ENCODE peak calls at places on chromosomes 12 and 14, in seven cellular contexts. G is brain microvascular endothelial cell, B is sigmoid colon, R is astrocyte of the spinal cord, N is stomach, P is ovary, X is uterus. I is an unnamed sample.

GRCh38 chr12:121626853-121627623 is 708 bp downstream of the ORAI1 start:
- DNase-seq in G (peak), B (peak), R (peak), N (peak), P (peak), X (peak), I (peak)

GRCh38 chr14:99817331-99817730 is 24.1 kb downstream of the EML1 start:
- DNase-seq in G (no peak), B (no peak), R (no peak), N (no peak), P (no peak), X (no peak), I (no peak)

GRCh38 chr12:113425960-113426453 is 3.8 kb downstream of the SDSL start:
- DNase-seq in G (no peak), B (no peak), R (no peak), N (no peak), P (no peak), X (no peak), I (no peak)

GRCh38 chr12:63098851-63099250 is 52.1 kb downstream of the AVPR1A start:
- DNase-seq in G (peak), B (no peak), R (no peak), N (no peak), P (no peak), X (no peak), I (no peak)

GRCh38 chr12:47282206-47282605 is 202.4 kb upstream of the AMIGO2 start:
- DNase-seq in G (peak), B (no peak), R (peak), N (no peak), P (no peak), X (no peak), I (no peak)

GRCh38 chr14:38207342-38207741 is 362 bp upstream of the SSTR1 start:
- DNase-seq in G (no peak), B (no peak), R (no peak), N (no peak), P (no peak), X (no peak), I (no peak)

GRCh38 chr12:49959570-49960473 is 1.9 kb upstream of the AQP5 start:
- DNase-seq in G (no peak), B (no peak), R (peak), N (peak), P (no peak), X (no peak), I (no peak)

GRCh38 chr14:50270932-50271331 is 39.6 kb upstream of the SOS2 start:
- DNase-seq in G (no peak), B (no peak), R (no peak), N (no peak), P (no peak), X (no peak), I (no peak)

GRCh38 chr12:122867701-122868461 is 28.0 kb downstream of the VPS37B start:
- DNase-seq in G (no peak), B (peak), R (no peak), N (peak), P (peak), X (no peak), I (no peak)

GRCh38 chr12:106973545-106973944 is 13.4 kb downstream of the MTERF2 start:
- DNase-seq in G (no peak), B (no peak), R (no peak), N (no peak), P (no peak), X (no peak), I (no peak)

GRCh38 chr12:78186670-78187069 is 356.0 kb downstream of the NAV3 start:
- DNase-seq in G (no peak), B (no peak), R (no peak), N (no peak), P (no peak), X (no peak), I (no peak)

GRCh38 chr12:52210186-52210924 is 18.5 kb upstream of the KRT80 start:
- DNase-seq in G (no peak), B (peak), R (no peak), N (no peak), P (peak), X (no peak), I (no peak)

GRCh38 chr12:58811346-58811745 is 109.0 kb downstream of the LRIG3 start:
- DNase-seq in G (no peak), B (no peak), R (no peak), N (no peak), P (no peak), X (no peak), I (no peak)

GRCh38 chr14:99363616-99364290 is 91.8 kb upstream of the BCL11B start:
- DNase-seq in G (no peak), B (peak), R (no peak), N (no peak), P (no peak), X (no peak), I (no peak)

GRCh38 chr12:95543305-95543704 is 8.0 kb downstream of the USP44 start:
- DNase-seq in G (no peak), B (no peak), R (no peak), N (no peak), P (no peak), X (no peak), I (no peak)

GRCh38 chr12:86662464-86662863 is 406.3 kb upstream of the MGAT4C start:
- DNase-seq in G (no peak), B (no peak), R (no peak), N (no peak), P (no peak), X (no peak), I (no peak)

GRCh38 chr12:122841544-122842321 is 6.5 kb downstream of the HIP1R start:
- DNase-seq in G (peak), B (no peak), R (peak), N (peak), P (no peak), X (no peak), I (no peak)

GRCh38 chr14:32702571-32702970 is 236.1 kb upstream of the NPAS3 start:
- DNase-seq in G (peak), B (peak), R (peak), N (no peak), P (peak), X (peak), I (no peak)

DNA sequence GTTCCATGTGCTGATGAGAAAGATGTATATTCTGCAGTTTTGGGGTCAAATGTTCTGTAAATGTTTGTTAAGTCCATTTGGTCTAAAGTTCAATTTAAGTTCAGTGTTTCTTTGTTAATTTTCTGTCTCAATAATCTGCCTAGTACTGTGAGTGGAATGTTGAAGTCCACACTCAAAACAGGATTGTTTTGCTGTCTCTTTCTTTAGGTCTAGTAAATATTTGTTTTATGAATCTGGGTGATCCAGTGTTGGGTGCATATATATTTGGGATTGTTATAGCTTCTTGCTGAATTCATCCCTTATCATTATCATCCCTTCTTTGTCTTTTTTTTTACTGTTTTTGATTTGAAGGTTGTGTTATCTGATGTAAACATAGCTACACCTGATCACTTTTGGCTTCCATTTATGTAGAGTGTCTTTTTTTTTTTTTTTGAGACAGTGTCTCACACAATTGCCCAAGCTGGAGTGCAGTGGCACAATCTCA is 26.0 kb upstream of the PRPF39 start:
- DNase-seq in G (no peak), B (no peak), R (no peak), N (no peak), P (no peak), X (no peak), I (no peak)
- H3K4me3 ChIP-seq in G (no peak), B (no peak), R (no peak), N (no peak), P (no peak), X (no peak), I (no peak)

DNA sequence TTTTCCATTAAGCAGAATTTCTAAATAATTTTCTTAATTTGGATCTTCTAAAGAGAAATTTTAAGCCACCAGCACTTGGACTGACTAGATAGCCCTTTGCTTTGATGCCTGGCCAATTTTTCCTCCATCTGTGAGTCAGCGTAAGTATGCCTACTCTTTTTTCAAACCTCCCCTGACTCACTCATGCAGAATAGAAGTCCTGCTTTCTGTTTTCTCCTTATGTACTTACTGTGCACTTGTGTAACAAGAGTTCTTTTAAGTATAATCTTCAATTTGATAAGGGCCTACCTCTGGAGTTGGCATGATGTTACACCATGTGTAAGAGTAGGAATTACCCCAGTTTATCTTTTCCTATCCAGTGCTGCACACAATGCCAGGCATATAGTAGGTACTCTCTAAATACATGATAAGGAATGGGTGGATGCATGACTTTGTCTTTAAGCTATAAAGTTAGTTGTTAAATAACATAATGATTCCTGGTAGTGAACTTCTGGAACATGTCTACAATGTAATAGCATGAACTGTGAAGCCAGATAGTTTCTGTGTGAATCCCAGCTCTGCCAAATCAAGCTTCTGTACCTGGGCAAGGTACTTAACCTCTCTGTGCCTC is 329.6 kb downstream of the TMTC2 start:
- DNase-seq in G (peak), B (peak), R (peak), N (peak), P (no peak), X (peak), I (no peak)
- H3K4me3 ChIP-seq in G (no peak), B (peak), R (peak), N (peak), P (peak), X (peak), I (no peak)

GRCh38 chr12:30823140-30823669 is 68.5 kb upstream of the CAPRIN2 start:
- DNase-seq in G (peak), B (no peak), R (no peak), N (peak), P (peak), X (peak), I (peak)
- H3K4me3 ChIP-seq in G (peak), B (peak), R (peak), N (peak), P (peak), X (peak), I (peak)

GRCh38 chr12:92340003-92340402 is 194.4 kb upstream of the BTG1 start:
- DNase-seq in G (no peak), B (no peak), R (no peak), N (no peak), P (no peak), X (no peak), I (no peak)

GRCh38 chr12:92342574-92342973 is 196.9 kb upstream of the BTG1 start:
- DNase-seq in G (no peak), B (no peak), R (no peak), N (no peak), P (no peak), X (no peak), I (no peak)

GRCh38 chr12:92339198-92339821 is 193.7 kb upstream of the BTG1 start:
- DNase-seq in G (no peak), B (no peak), R (no peak), N (no peak), P (no peak), X (no peak), I (no peak)

GRCh38 chr12:92340441-92341332 is 195.0 kb upstream of the BTG1 start:
- DNase-seq in G (no peak), B (no peak), R (no peak), N (no peak), P (no peak), X (no peak), I (no peak)

GRCh38 chr12:92341333-92341691 is 195.7 kb upstream of the BTG1 start:
- DNase-seq in G (no peak), B (no peak), R (no peak), N (no peak), P (no peak), X (no peak), I (no peak)
- H3K4me3 ChIP-seq in G (no peak), B (no peak), R (no peak), N (peak), P (no peak), X (no peak), I (no peak)

I was measured in CD8-positive, alpha-beta memory T cell.